ENCODE peak calls at places on chromosomes 7 and 10, in six cellular contexts. One of them, this sample, is unnamed.

GRCh38 chr10:112467541-112468075 is 20.6 kb downstream of the VTI1A start:
- DNase-seq in progenitor cell of endocrine pancreas: no peak
- DNase-seq in WTC11: no peak
- DNase-seq in neural crest cell: no peak
- DNase-seq in memory B cell: no peak
- DNase-seq in T-helper 1 cell: no peak
- DNase-seq in this sample: no peak

GRCh38 chr10:96352027-96352426 is 6.8 kb downstream of the OPALIN start:
- DNase-seq in progenitor cell of endocrine pancreas: no peak
- DNase-seq in WTC11: no peak
- DNase-seq in neural crest cell: no peak
- DNase-seq in memory B cell: no peak
- DNase-seq in T-helper 1 cell: no peak
- DNase-seq in this sample: no peak

GRCh38 chr7:44750921-44751571 is 2.4 kb downstream of the ZMIZ2 start:
- DNase-seq in progenitor cell of endocrine pancreas: no peak
- DNase-seq in WTC11: no peak
- DNase-seq in neural crest cell: no peak
- DNase-seq in memory B cell: peak; percentile 62
- DNase-seq in T-helper 1 cell: peak; percentile 42
- DNase-seq in this sample: no peak

GRCh38 chr7:100627238-100627549 is 14.2 kb downstream of the TFR2 start:
- DNase-seq in progenitor cell of endocrine pancreas: no peak
- DNase-seq in WTC11: no peak
- DNase-seq in neural crest cell: no peak
- DNase-seq in memory B cell: no peak
- DNase-seq in T-helper 1 cell: no peak
- DNase-seq in this sample: no peak

GRCh38 chr7:98439484-98439883 is 38.6 kb upstream of the BAIAP2L1 start:
- DNase-seq in progenitor cell of endocrine pancreas: no peak
- DNase-seq in WTC11: no peak
- DNase-seq in neural crest cell: no peak
- DNase-seq in memory B cell: no peak
- DNase-seq in T-helper 1 cell: no peak
- DNase-seq in this sample: no peak

GRCh38 chr7:54788664-54789063 is 29.7 kb upstream of the SEC61G start:
- DNase-seq in progenitor cell of endocrine pancreas: no peak
- DNase-seq in WTC11: peak; percentile 40
- DNase-seq in neural crest cell: peak; percentile 14
- DNase-seq in memory B cell: no peak
- DNase-seq in T-helper 1 cell: no peak
- DNase-seq in this sample: no peak

GRCh38 chr7:7707756-7708310 is 10.6 kb downstream of the RPA3 start:
- DNase-seq in progenitor cell of endocrine pancreas: no peak
- DNase-seq in WTC11: no peak
- DNase-seq in neural crest cell: no peak
- DNase-seq in memory B cell: no peak
- DNase-seq in T-helper 1 cell: no peak
- DNase-seq in this sample: no peak

GRCh38 chr10:98425511-98426352 is 10.8 kb upstream of the PYROXD2 start:
- DNase-seq in progenitor cell of endocrine pancreas: no peak
- DNase-seq in WTC11: peak; percentile 83
- DNase-seq in neural crest cell: peak; percentile 37
- DNase-seq in memory B cell: peak; percentile 39
- DNase-seq in T-helper 1 cell: no peak
- DNase-seq in this sample: peak; percentile 72

GRCh38 chr10:104925232-104925851 is 284.3 kb downstream of the SORCS3 start:
- DNase-seq in progenitor cell of endocrine pancreas: peak; percentile 24
- DNase-seq in WTC11: peak; percentile 60
- DNase-seq in neural crest cell: peak; percentile 56
- DNase-seq in memory B cell: no peak
- DNase-seq in T-helper 1 cell: no peak
- DNase-seq in this sample: no peak

GRCh38 chr7:1316086-1316485 is 83.4 kb downstream of the UNCX start:
- DNase-seq in progenitor cell of endocrine pancreas: no peak
- DNase-seq in WTC11: no peak
- DNase-seq in neural crest cell: no peak
- DNase-seq in memory B cell: no peak
- DNase-seq in T-helper 1 cell: no peak
- DNase-seq in this sample: no peak

GRCh38 chr10:15439381-15439837 is 68.3 kb upstream of the FAM171A1 start:
- DNase-seq in progenitor cell of endocrine pancreas: no peak
- DNase-seq in WTC11: peak; percentile 30
- DNase-seq in neural crest cell: no peak
- DNase-seq in memory B cell: no peak
- DNase-seq in T-helper 1 cell: no peak
- DNase-seq in this sample: peak; percentile 53

GRCh38 chr7:158353606-158354570 is 233.7 kb downstream of the PTPRN2 start:
- DNase-seq in progenitor cell of endocrine pancreas: no peak
- DNase-seq in WTC11: peak; percentile 64
- DNase-seq in neural crest cell: peak; percentile 49
- DNase-seq in memory B cell: no peak
- DNase-seq in T-helper 1 cell: no peak
- DNase-seq in this sample: peak; percentile 61

GRCh38 chr10:71204746-71205145 is 7.6 kb upstream of the UNC5B start:
- DNase-seq in progenitor cell of endocrine pancreas: no peak
- DNase-seq in WTC11: no peak
- DNase-seq in neural crest cell: no peak
- DNase-seq in memory B cell: no peak
- DNase-seq in T-helper 1 cell: no peak
- DNase-seq in this sample: no peak

GRCh38 chr10:92411406-92411805 is 120.4 kb downstream of the MARCHF5 start:
- DNase-seq in progenitor cell of endocrine pancreas: no peak
- DNase-seq in WTC11: no peak
- DNase-seq in neural crest cell: no peak
- DNase-seq in memory B cell: no peak
- DNase-seq in T-helper 1 cell: no peak
- DNase-seq in this sample: no peak

GRCh38 chr7:71389976-71390375 is 258.0 kb downstream of the GALNT17 start:
- DNase-seq in progenitor cell of endocrine pancreas: no peak
- DNase-seq in WTC11: no peak
- DNase-seq in neural crest cell: no peak
- DNase-seq in memory B cell: no peak
- DNase-seq in T-helper 1 cell: no peak
- DNase-seq in this sample: peak; percentile 75

GRCh38 chr10:102919237-102919959 is 1.3 kb downstream of the CNNM2 start:
- DNase-seq in progenitor cell of endocrine pancreas: peak; percentile 23
- DNase-seq in WTC11: peak; percentile 38
- DNase-seq in neural crest cell: peak; percentile 5
- DNase-seq in memory B cell: peak; percentile 18
- DNase-seq in T-helper 1 cell: no peak
- DNase-seq in this sample: peak; percentile 63

GRCh38 chr10:11170993-11171416 is 153.3 kb downstream of the CELF2 start:
- DNase-seq in progenitor cell of endocrine pancreas: no peak
- DNase-seq in WTC11: no peak
- DNase-seq in neural crest cell: no peak
- DNase-seq in memory B cell: no peak
- DNase-seq in T-helper 1 cell: no peak
- DNase-seq in this sample: no peak

GRCh38 chr7:133052357-133052756 is 29.5 kb downstream of the CHCHD3 start:
- DNase-seq in progenitor cell of endocrine pancreas: no peak
- DNase-seq in WTC11: no peak
- DNase-seq in neural crest cell: no peak
- DNase-seq in memory B cell: no peak
- DNase-seq in T-helper 1 cell: no peak
- DNase-seq in this sample: no peak

This sample was measured in ecto neural progenitor cell.